ENCODE peak calls at places on chromosomes 6 and 20, in ten cellular contexts. A, Z, T, L, B, H, N, S, Y and E are unnamed samples.

GRCh38 chr20:12414446-12415274 is 497.0 kb downstream of the BTBD3 start:
- DNase-seq in A (peak), Z (no peak), T (no peak), L (peak), B (no peak), H (no peak), N (no peak), S (peak), Y (no peak), E (peak)

GRCh38 chr6:110338820-110339470 is 19.2 kb downstream of the METTL24 start:
- DNase-seq in A (no peak), Z (peak), T (no peak), L (peak), B (no peak), H (no peak), N (no peak), S (no peak), Y (peak), E (no peak)

GRCh38 chr6:6678185-6678671 is 89.7 kb downstream of the LY86 start:
- DNase-seq in A (peak), Z (peak), T (peak), L (peak), B (no peak), H (no peak), N (peak), S (peak), Y (peak), E (peak)

GRCh38 chr6:75101896-75102680 is 103.8 kb downstream of the COL12A1 start:
- DNase-seq in A (peak), Z (peak), T (no peak), L (no peak), B (no peak), H (no peak), N (no peak), S (no peak), Y (peak), E (peak)

GRCh38 chr6:34580707-34581560 is 24.8 kb upstream of the SPDEF start:
- DNase-seq in A (peak), Z (no peak), T (no peak), L (no peak), B (no peak), H (no peak), N (no peak), S (no peak), Y (peak), E (peak)

GRCh38 chr20:9200196-9200595 is 131.3 kb downstream of the PLCB4 start:
- DNase-seq in A (no peak), Z (peak), T (no peak), L (no peak), B (no peak), H (no peak), N (no peak), S (peak), Y (no peak), E (no peak)

GRCh38 chr6:12572884-12573824 is 143.4 kb upstream of the PHACTR1 start:
- DNase-seq in A (peak), Z (peak), T (no peak), L (peak), B (peak), H (no peak), N (peak), S (peak), Y (peak), E (peak)

GRCh38 chr6:43247115-43247999 is 4.1 kb downstream of the TTBK1 start:
- DNase-seq in A (peak), Z (peak), T (peak), L (peak), B (peak), H (peak), N (peak), S (peak), Y (peak), E (peak)

GRCh38 chr6:42140051-42140450 is 2.4 kb downstream of the C6orf132 start:
- DNase-seq in A (no peak), Z (no peak), T (no peak), L (peak), B (peak), H (no peak), N (no peak), S (peak), Y (no peak), E (no peak)

GRCh38 chr6:137846772-137847313 is 20.2 kb upstream of the TNFAIP3 start:
- DNase-seq in A (no peak), Z (no peak), T (peak), L (no peak), B (peak), H (no peak), N (no peak), S (no peak), Y (no peak), E (no peak)

GRCh38 chr20:32823078-32823477 is 3.3 kb downstream of the MAPRE1 start:
- DNase-seq in A (peak), Z (peak), T (no peak), L (peak), B (peak), H (no peak), N (no peak), S (peak), Y (peak), E (peak)

GRCh38 chr6:139290787-139291294 is 957 bp downstream of the TXLNB start:
- DNase-seq in A (peak), Z (peak), T (no peak), L (no peak), B (peak), H (no peak), N (no peak), S (no peak), Y (peak), E (peak)

GRCh38 chr6:24283043-24283985 is 74.5 kb downstream of the DCDC2 start:
- DNase-seq in A (peak), Z (peak), T (peak), L (peak), B (peak), H (peak), N (peak), S (peak), Y (peak), E (peak)

GRCh38 chr20:9374068-9374467 is 140.3 kb upstream of the LAMP5 start:
- DNase-seq in A (no peak), Z (no peak), T (no peak), L (no peak), B (no peak), H (no peak), N (no peak), S (no peak), Y (peak), E (peak)

GRCh38 chr6:89787660-89788338 is 31.8 kb downstream of the MDN1 start:
- DNase-seq in A (no peak), Z (no peak), T (no peak), L (no peak), B (no peak), H (no peak), N (no peak), S (no peak), Y (no peak), E (no peak)

GRCh38 chr6:149867876-149868640 is 3.9 kb upstream of the LRP11 start:
- DNase-seq in A (no peak), Z (peak), T (no peak), L (peak), B (no peak), H (no peak), N (peak), S (peak), Y (peak), E (no peak)

GRCh38 chr20:21739682-21740081 is 34.2 kb downstream of the PAX1 start:
- DNase-seq in A (no peak), Z (no peak), T (no peak), L (no peak), B (no peak), H (no peak), N (peak), S (no peak), Y (no peak), E (no peak)

GRCh38 chr6:73675466-73676098 is 20.4 kb upstream of the CD109 start:
- DNase-seq in A (peak), Z (peak), T (peak), L (peak), B (peak), H (peak), N (peak), S (peak), Y (peak), E (peak)

GRCh38 chr6:155224031-155224451 is 39.8 kb upstream of the CLDN20 start:
- DNase-seq in A (peak), Z (peak), T (no peak), L (peak), B (no peak), H (no peak), N (no peak), S (peak), Y (peak), E (peak)

GRCh38 chr6:116047173-116047933 is 13.3 kb downstream of the FRK start:
- DNase-seq in A (no peak), Z (peak), T (no peak), L (peak), B (no peak), H (no peak), N (no peak), S (peak), Y (peak), E (peak)

GRCh38 chr6:150319924-150320323 is 48.9 kb upstream of the IYD start:
- DNase-seq in A (no peak), Z (no peak), T (no peak), L (no peak), B (no peak), H (no peak), N (no peak), S (no peak), Y (no peak), E (no peak)

GRCh38 chr6:168640738-168641137 is 199.8 kb downstream of the SMOC2 start:
- DNase-seq in A (peak), Z (peak), T (no peak), L (no peak), B (no peak), H (no peak), N (no peak), S (no peak), Y (no peak), E (peak)

GRCh38 chr6:139308936-139309603 is 17.3 kb upstream of the TXLNB start:
- DNase-seq in A (peak), Z (peak), T (no peak), L (peak), B (peak), H (no peak), N (no peak), S (peak), Y (peak), E (peak)

GRCh38 chr6:1426416-1426815 is 37.0 kb downstream of the FOXF2 start:
- DNase-seq in A (no peak), Z (no peak), T (peak), L (no peak), B (no peak), H (no peak), N (no peak), S (no peak), Y (no peak), E (no peak)

GRCh38 chr6:33847078-33847477 is 43.3 kb upstream of the MLN start:
- DNase-seq in A (no peak), Z (no peak), T (no peak), L (no peak), B (no peak), H (no peak), N (no peak), S (no peak), Y (no peak), E (no peak)

GRCh38 chr6:20426177-20427082 is 24.8 kb downstream of the E2F3 start:
- DNase-seq in A (no peak), Z (no peak), T (no peak), L (no peak), B (peak), H (no peak), N (no peak), S (no peak), Y (no peak), E (no peak)

GRCh38 chr6:65126667-65127066 is 580.4 kb downstream of the EYS start:
- DNase-seq in A (no peak), Z (no peak), T (no peak), L (no peak), B (no peak), H (no peak), N (peak), S (no peak), Y (no peak), E (no peak)

GRCh38 chr6:6556162-6556737 is 32.3 kb upstream of the LY86 start:
- DNase-seq in A (no peak), Z (peak), T (no peak), L (no peak), B (no peak), H (no peak), N (no peak), S (no peak), Y (no peak), E (peak)

GRCh38 chr6:14068133-14068532 is 49.4 kb upstream of the CD83 start:
- DNase-seq in A (peak), Z (peak), T (no peak), L (peak), B (no peak), H (no peak), N (no peak), S (peak), Y (peak), E (peak)

GRCh38 chr6:138765896-138766487 is 7.6 kb upstream of the CCDC28A start:
- DNase-seq in A (peak), Z (peak), T (no peak), L (peak), B (no peak), H (no peak), N (no peak), S (peak), Y (peak), E (peak)

GRCh38 chr6:110509617-110510231 is 33.3 kb upstream of the SLC22A16 start:
- DNase-seq in A (peak), Z (peak), T (no peak), L (peak), B (peak), H (no peak), N (no peak), S (peak), Y (peak), E (peak)

GRCh38 chr6:37381579-37381978 is 27.8 kb downstream of the RNF8 start:
- DNase-seq in A (peak), Z (peak), T (no peak), L (peak), B (peak), H (no peak), N (peak), S (peak), Y (peak), E (peak)

GRCh38 chr6:94350833-94351232 is 931.5 kb upstream of the EPHA7 start:
- DNase-seq in A (no peak), Z (no peak), T (no peak), L (no peak), B (no peak), H (no peak), N (no peak), S (no peak), Y (no peak), E (no peak)

GRCh38 chr20:62236674-62236996 is 1.7 kb upstream of the OSBPL2 start:
- DNase-seq in A (no peak), Z (no peak), T (no peak), L (no peak), B (no peak), H (no peak), N (peak), S (no peak), Y (no peak), E (no peak)
- H3K4me3 ChIP-seq in A (no peak), Z (no peak), T (no peak), L (no peak), B (no peak), H (no peak), N (no peak), S (no peak), Y (no peak), E (no peak)

GRCh38 chr20:24296477-24297380 is 172.7 kb upstream of the SYNDIG1 start:
- DNase-seq in A (peak), Z (no peak), T (no peak), L (no peak), B (no peak), H (no peak), N (no peak), S (no peak), Y (no peak), E (no peak)
- TF ChIP-seq CTCF in A (peak), Z (no peak), T (no peak), L (no peak), B (no peak), H (no peak), N (no peak), S (no peak), Y (no peak), E (no peak)

GRCh38 chr20:62953839-62954703 is 1.6 kb downstream of the SLC17A9 start:
- DNase-seq in A (peak), Z (peak), T (peak), L (no peak), B (peak), H (peak), N (peak), S (peak), Y (peak), E (peak)

GRCh38 chr20:62951143-62951895 is 1.2 kb upstream of the SLC17A9 start:
- DNase-seq in A (no peak), Z (no peak), T (no peak), L (no peak), B (no peak), H (no peak), N (no peak), S (no peak), Y (no peak), E (no peak)

GRCh38 chr20:62952373-62953166 is at the start of gene SLC17A9:
- DNase-seq in A (no peak), Z (peak), T (peak), L (no peak), B (peak), H (no peak), N (peak), S (no peak), Y (peak), E (peak)

GRCh38 chr20:62951896-62952372 is 575 bp upstream of the SLC17A9 start:
- DNase-seq in A (no peak), Z (no peak), T (no peak), L (no peak), B (no peak), H (no peak), N (no peak), S (no peak), Y (no peak), E (no peak)

DNA sequence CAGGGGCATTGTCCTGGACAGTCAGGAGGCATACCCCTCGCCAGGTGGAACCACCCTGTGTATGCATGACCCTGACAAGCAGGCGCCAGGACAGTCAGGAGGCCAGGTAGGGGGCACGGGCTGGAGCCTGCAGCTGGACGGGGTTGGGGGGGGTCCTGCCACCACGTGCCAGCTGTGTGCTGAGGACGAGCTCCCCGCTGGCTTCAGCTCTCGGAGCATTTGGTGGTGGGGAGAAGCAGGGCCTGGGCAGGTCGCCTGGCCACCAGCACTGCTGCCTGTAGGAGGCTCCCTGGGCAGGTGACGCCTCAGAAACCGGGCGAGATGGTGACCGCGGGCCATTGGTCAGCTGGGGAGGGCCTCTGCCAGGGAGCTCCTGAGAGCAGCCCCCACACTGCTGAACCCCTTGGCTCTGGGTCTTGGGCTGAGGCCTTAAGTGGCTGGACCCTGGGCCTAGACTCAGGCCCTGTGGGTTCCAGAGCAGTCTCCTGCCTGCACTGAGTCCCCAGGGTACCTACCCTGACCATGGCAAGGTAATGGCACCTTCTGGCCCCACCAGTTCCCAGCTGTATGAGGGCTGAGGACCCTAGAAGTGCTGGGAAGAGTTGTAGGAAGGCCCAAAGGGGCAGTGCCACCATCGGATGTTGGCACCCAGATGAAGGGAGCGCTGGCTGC is 794 bp downstream of the SLC17A9 start:
- DNase-seq in A (no peak), Z (no peak), T (no peak), L (no peak), B (no peak), H (no peak), N (peak), S (no peak), Y (no peak), E (no peak)
- H3K4me3 ChIP-seq in A (peak), Z (peak), T (peak), L (no peak), B (no peak), H (no peak), N (no peak), S (no peak), Y (no peak), E (peak)

GRCh38 chr20:15045246-15045645 is 707.8 kb upstream of the FLRT3 start:
- DNase-seq in A (peak), Z (peak), T (no peak), L (no peak), B (peak), H (peak), N (no peak), S (peak), Y (no peak), E (peak)

GRCh38 chr20:15047561-15047960 is 710.1 kb upstream of the FLRT3 start:
- DNase-seq in A (no peak), Z (no peak), T (no peak), L (no peak), B (no peak), H (no peak), N (no peak), S (no peak), Y (no peak), E (no peak)

GRCh38 chr20:15042723-15043122 is 705.3 kb upstream of the FLRT3 start:
- DNase-seq in A (no peak), Z (no peak), T (no peak), L (no peak), B (no peak), H (no peak), N (no peak), S (no peak), Y (no peak), E (no peak)

GRCh38 chr20:15047100-15047499 is 709.7 kb upstream of the FLRT3 start:
- DNase-seq in A (no peak), Z (no peak), T (no peak), L (no peak), B (no peak), H (no peak), N (no peak), S (no peak), Y (no peak), E (no peak)
- TF ChIP-seq CTCF in A (no peak), Z (no peak), T (no peak), L (no peak), B (no peak), H (no peak), N (no peak), S (no peak), Y (no peak), E (no peak)

GRCh38 chr20:58402827-58403226 is 13.8 kb downstream of the VAPB start:
- DNase-seq in A (no peak), Z (no peak), T (no peak), L (no peak), B (no peak), H (no peak), N (no peak), S (no peak), Y (no peak), E (no peak)
- H3K4me3 ChIP-seq in A (no peak), Z (no peak), T (no peak), L (no peak), B (no peak), H (no peak), N (no peak), S (no peak), Y (no peak), E (no peak)

GRCh38 chr6:166905505-166906134 is 50.7 kb downstream of the RNASET2 start:
- DNase-seq in A (no peak), Z (no peak), T (no peak), L (no peak), B (no peak), H (no peak), N (no peak), S (no peak), Y (no peak), E (no peak)
- TF ChIP-seq CTCF in A (no peak), Z (no peak), T (no peak), L (no peak), B (no peak), H (no peak), N (no peak), S (no peak), Y (no peak), E (no peak)

GRCh38 chr20:49483706-49484101 is 1.2 kb upstream of the KCNB1 start:
- DNase-seq in A (no peak), Z (no peak), T (no peak), L (no peak), B (no peak), H (no peak), N (peak), S (no peak), Y (no peak), E (no peak)
- H3K4me3 ChIP-seq in A (peak), Z (no peak), T (peak), L (peak), B (no peak), H (peak), N (peak), S (no peak), Y (no peak), E (no peak)

DNA sequence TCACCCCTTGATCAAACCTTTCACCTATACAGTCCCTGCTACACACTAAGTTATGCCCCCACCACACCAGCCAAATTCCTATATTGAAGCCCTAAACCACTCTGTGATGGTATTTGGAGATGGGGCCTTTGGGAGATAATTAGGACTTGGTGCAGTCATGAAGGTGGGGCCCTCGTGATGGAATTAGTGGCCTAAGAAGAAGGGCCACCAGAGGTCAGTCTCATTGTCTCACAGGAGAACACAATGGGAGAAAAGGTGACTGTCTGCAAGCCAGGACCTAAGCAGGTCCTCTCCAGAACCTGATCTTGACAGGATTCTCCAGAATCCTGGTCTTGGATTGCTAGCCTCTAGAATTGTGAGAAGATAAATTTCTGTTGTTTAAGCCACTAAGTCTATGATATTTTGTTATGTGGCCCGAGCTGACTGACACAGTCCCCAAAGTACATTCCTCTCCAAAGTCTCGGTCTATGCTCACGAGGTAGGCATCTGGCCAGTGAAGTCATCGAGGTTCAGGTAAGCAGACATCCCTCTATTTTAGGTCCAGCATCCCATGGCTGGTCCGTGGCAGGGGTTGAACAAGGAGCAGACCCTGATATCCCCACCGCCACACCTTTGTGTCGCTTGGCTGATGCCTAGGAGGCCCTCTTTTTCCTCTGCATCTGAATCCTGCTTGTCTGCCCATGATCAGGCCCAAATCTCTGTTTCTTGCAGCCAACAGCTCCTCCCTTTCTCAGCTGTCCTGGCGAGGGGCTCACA is 138.9 kb downstream of the NFATC2 start:
- DNase-seq in A (no peak), Z (no peak), T (no peak), L (no peak), B (no peak), H (no peak), N (no peak), S (no peak), Y (no peak), E (no peak)
- TF ChIP-seq CTCF in A (no peak), Z (no peak), T (no peak), L (peak), B (no peak), H (no peak), N (peak), S (no peak), Y (no peak), E (no peak)